ENCODE peak calls at places on chromosomes 6 and 20, in seven cellular contexts. Z, E, F, A, P, D and J are unnamed samples. For H3K4me1 and H3K27me3, the result is how much of the 10 kb centered on the place peaks cover.

GRCh38 chr6:36786055-36786675 is 53.1 kb downstream of the CPNE5 start:
- DNase-seq in P (no peak), Z (no peak), E (no peak), F (no peak), A (no peak), D (no peak), J (no peak)

GRCh38 chr6:37705239-37706051 is 7.8 kb upstream of the MDGA1 start:
- DNase-seq in A (peak), F (peak), E (no peak), D (peak), P (peak), Z (peak), J (peak)

GRCh38 chr6:38352636-38353035 is 287.1 kb downstream of the BTBD9 start:
- DNase-seq in Z (no peak), E (no peak), F (no peak), D (no peak), P (no peak), A (no peak), J (no peak)

GRCh38 chr6:130163261-130163660 is 59.5 kb downstream of the SAMD3 start:
- DNase-seq in E (no peak), F (no peak), D (no peak), P (no peak), A (no peak), Z (no peak), J (no peak)

GRCh38 chr20:3090565-3090964 is 6.0 kb upstream of the AVP start:
- DNase-seq in P (no peak), E (no peak), A (no peak), D (no peak), F (no peak), Z (no peak), J (no peak)

GRCh38 chr6:44627091-44627878 is 239.8 kb downstream of the CDC5L start:
- DNase-seq in D (peak), Z (no peak), E (no peak), P (no peak), F (no peak), A (peak), J (peak)

GRCh38 chr6:169723991-169724553 is at the start of gene PHF10:
- DNase-seq in A (peak), E (no peak), D (peak), F (no peak), Z (peak), P (peak), J (no peak)

GRCh38 chr6:43893073-43893472 is 123.1 kb downstream of the VEGFA start:
- DNase-seq in E (no peak), F (no peak), P (no peak), D (peak), Z (no peak), A (no peak), J (no peak)

GRCh38 chr6:31430449-31430848 is 27.1 kb downstream of the MICA start:
- DNase-seq in F (no peak), Z (peak), A (no peak), D (no peak), E (no peak), P (no peak), J (no peak)

GRCh38 chr20:61730631-61731362 is 334.9 kb downstream of the TAF4 start:
- DNase-seq in F (no peak), D (peak), P (no peak), E (no peak), A (no peak), Z (peak), J (no peak)

GRCh38 chr6:125950293-125950692 is 6.3 kb upstream of the HINT3 start:
- DNase-seq in F (no peak), D (no peak), A (no peak), Z (no peak), E (no peak), P (no peak), J (no peak)

GRCh38 chr6:162373192-162373591 is 354.4 kb downstream of the PRKN start:
- DNase-seq in P (no peak), D (no peak), A (no peak), Z (no peak), F (no peak), E (no peak), J (no peak)

GRCh38 chr6:156852858-156853216 is 75.7 kb downstream of the ARID1B start:
- DNase-seq in D (no peak), P (no peak), F (no peak), Z (no peak), E (no peak), A (no peak), J (no peak)
- H3K4me1 ChIP-seq in D (half or more), P (under half), F (half or more), Z (half or more), E (under half), A (half or more), J (half or more)

GRCh38 chr6:136792066-136792944 is at the start of gene MAP3K5:
- DNase-seq in P (peak), A (peak), Z (peak), E (peak), D (peak), F (peak), J (peak)

GRCh38 chr6:136790411-136791295 is 1.6 kb downstream of the MAP3K5 start:
- DNase-seq in P (no peak), D (no peak), Z (no peak), E (no peak), F (no peak), A (no peak), J (no peak)

GRCh38 chr6:136791296-136792065 is 796 bp downstream of the MAP3K5 start:
- DNase-seq in E (no peak), F (peak), P (peak), D (peak), Z (peak), A (peak), J (peak)

GRCh38 chr6:136793348-136793747 is 1.1 kb upstream of the MAP3K5 start:
- DNase-seq in E (no peak), P (no peak), D (no peak), F (no peak), A (no peak), Z (no peak), J (no peak)

GRCh38 chr6:136792945-136793289 is 640 bp upstream of the MAP3K5 start:
- DNase-seq in P (peak), F (peak), A (peak), E (peak), Z (peak), D (peak), J (peak)
- H3K27me3 ChIP-seq in P (under half), F (under half), A (under half), E (under half), Z (under half), D (under half), J (under half)

DNA sequence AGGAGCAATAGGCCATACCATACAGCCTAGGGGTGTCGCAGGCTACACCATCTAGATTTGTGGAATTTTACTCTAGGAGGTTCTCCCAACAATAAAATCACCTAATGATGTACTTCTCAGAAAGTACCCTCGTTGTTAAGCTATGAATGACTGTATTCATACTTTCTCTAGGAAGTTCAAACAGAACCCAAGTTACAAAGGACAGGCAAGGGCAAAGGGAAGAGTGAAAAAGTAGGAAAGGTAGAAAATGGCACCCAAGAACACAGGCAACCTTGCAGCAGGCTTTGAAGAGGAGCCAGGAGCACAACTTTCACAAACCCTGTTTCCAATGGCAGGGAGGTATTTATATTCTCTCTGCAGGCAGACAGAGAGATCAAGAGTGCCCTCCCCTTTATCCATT is 67.2 kb downstream of the B4GALT5 start:
- DNase-seq in A (no peak), D (no peak), F (no peak), Z (no peak), P (no peak), E (no peak), J (no peak)
- H3K4me1 ChIP-seq in A (under half), D (under half), F (under half), Z (under half), P (under half), E (under half), J (under half)

GRCh38 chr20:41365785-41366545 is 653 bp downstream of the EMILIN3 start:
- DNase-seq in D (no peak), E (no peak), F (no peak), A (no peak), Z (no peak), P (no peak), J (no peak)

GRCh38 chr20:41364967-41365765 is 1.5 kb downstream of the EMILIN3 start:
- DNase-seq in D (no peak), E (no peak), P (no peak), F (no peak), Z (no peak), A (no peak), J (peak)

GRCh38 chr20:41367956-41368355 is 1.3 kb upstream of the EMILIN3 start:
- DNase-seq in P (no peak), E (no peak), F (no peak), D (no peak), Z (no peak), A (no peak), J (no peak)

GRCh38 chr20:41366546-41367392 is at the start of gene EMILIN3:
- DNase-seq in E (no peak), F (no peak), P (no peak), A (no peak), Z (no peak), D (no peak), J (no peak)

DNA sequence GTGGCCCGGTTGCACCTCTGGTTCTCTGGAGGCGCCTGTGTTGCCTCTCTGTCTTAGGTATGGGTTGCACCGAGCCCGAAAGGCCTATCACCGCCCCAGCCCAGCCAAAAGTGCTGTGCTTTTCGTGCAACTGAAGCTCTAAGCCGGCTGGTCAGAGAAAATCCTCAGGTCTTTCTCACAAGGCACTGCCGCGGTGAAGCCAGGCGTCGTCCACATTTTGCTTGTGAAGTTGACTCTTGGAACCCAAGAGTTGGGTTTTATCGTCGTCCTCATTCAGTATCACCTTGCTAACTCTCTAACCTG is 726 bp upstream of the EMILIN3 start:
- DNase-seq in F (no peak), Z (no peak), E (no peak), A (no peak), P (no peak), D (no peak), J (no peak)
- H3K27me3 ChIP-seq in F (under half), Z (under half), E (under half), A (under half), P (under half), D (under half), J (under half)

GRCh38 chr20:35300469-35301262 is 8.4 kb upstream of the FAM83C start:
- DNase-seq in A (no peak), F (no peak), P (peak), D (no peak), Z (no peak), E (no peak), J (no peak)

GRCh38 chr20:35303735-35304431 is 11.7 kb upstream of the FAM83C start:
- DNase-seq in Z (peak), E (peak), D (peak), A (peak), F (peak), P (peak), J (peak)

GRCh38 chr20:35303382-35303734 is 11.1 kb upstream of the FAM83C start:
- DNase-seq in F (no peak), Z (no peak), E (no peak), D (no peak), P (no peak), A (no peak), J (no peak)

GRCh38 chr20:35301426-35301825 is 9.2 kb upstream of the FAM83C start:
- DNase-seq in F (no peak), A (no peak), Z (no peak), P (no peak), E (no peak), D (no peak), J (no peak)

DNA sequence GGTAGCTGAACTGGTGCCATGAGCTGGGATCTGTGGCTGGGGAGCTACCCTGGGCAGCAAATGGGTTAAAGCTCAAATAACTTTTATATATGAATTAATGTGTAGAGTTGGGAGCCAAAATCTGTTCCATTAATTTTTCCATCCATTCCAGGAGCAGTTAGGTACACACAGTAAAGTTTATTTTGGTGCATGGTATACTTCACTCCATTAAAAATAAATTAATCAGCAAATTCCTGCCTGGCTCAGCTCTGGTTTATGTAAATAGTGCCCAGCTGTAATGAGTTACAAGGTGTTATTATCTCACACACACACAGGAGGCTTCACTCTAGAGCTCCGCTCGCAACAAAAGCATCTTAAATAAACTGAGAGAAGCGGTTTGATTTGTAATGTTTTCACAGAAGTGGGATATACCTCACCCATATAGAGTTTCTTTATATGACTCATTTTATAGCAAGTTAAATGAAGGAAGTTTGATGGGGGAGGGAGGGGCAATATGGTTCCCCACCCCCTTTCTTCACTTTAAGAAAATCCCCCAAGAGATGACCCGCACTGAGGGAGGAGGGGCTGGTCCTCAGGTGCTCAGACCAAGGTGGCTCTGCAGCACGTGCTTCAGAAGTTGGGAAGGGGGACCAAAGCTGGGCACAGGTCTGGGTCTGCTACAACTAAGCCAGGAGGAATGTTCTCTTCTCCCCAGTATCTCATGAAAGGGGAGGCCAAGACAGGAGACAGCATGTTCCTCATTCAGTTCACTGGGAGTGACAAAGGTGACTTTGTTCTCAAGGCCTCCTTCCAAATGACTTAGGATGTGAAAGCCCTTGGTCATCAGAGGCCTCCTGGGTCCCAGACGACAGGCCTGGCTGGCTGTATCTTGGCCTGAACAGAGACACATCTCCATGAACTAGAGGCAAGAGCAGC is 10.5 kb upstream of the FAM83C start:
- DNase-seq in A (no peak), P (no peak), E (no peak), Z (no peak), D (no peak), F (no peak), J (no peak)
- H3K4me1 ChIP-seq in A (under half), P (under half), E (under half), Z (under half), D (under half), F (under half), J (under half)

DNA sequence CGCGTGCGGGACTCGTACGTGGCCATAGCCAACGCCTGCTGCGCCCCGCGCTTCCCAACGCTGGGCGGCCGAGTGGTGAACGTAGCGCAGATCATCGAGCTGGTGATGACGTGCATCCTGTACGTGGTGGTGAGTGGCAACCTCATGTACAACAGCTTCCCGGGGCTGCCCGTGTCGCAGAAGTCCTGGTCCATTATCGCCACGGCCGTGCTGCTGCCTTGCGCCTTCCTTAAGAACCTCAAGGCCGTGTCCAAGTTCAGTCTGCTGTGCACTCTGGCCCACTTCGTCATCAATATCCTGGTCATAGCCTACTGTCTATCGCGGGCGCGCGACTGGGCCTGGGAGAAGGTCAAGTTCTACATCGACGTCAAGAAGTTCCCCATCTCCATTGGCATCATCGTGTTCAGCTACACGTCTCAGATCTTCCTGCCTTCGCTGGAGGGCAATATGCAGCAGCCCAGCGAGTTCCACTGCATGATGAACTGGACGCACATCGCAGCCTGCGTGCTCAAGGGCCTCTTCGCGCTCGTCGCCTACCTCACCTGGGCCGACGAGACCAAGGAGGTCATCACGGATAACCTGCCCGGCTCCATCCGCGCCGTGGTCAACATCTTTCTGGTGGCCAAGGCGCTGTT is 3.4 kb downstream of the SLC32A1 start:
- DNase-seq in F (no peak), E (no peak), Z (no peak), A (no peak), P (no peak), D (no peak), J (no peak)
- H3K27me3 ChIP-seq in F (half or more), E (under half), Z (half or more), A (half or more), P (half or more), D (under half), J (half or more)

GRCh38 chr6:56692586-56693245 is 50.0 kb upstream of the DST start:
- DNase-seq in F (no peak), D (no peak), Z (no peak), P (peak), A (no peak), E (no peak), J (no peak)

GRCh38 chr6:56690519-56691200 is 48.0 kb upstream of the DST start:
- DNase-seq in E (no peak), Z (no peak), P (peak), A (no peak), D (no peak), F (no peak), J (no peak)

GRCh38 chr6:56689663-56690062 is 47.0 kb upstream of the DST start:
- DNase-seq in F (no peak), D (no peak), A (no peak), E (no peak), P (no peak), Z (no peak), J (no peak)

GRCh38 chr6:56693246-56693607 is 50.5 kb upstream of the DST start:
- DNase-seq in D (peak), E (no peak), Z (no peak), P (peak), F (peak), A (peak), J (peak)

GRCh38 chr6:56691201-56691595 is 48.5 kb upstream of the DST start:
- DNase-seq in D (no peak), F (no peak), A (no peak), E (no peak), P (peak), Z (no peak), J (no peak)
- H3K4me1 ChIP-seq in D (under half), F (under half), A (half or more), E (under half), P (under half), Z (under half), J (under half)

GRCh38 chr20:57909763-57910331 is 200.0 kb upstream of the PMEPA1 start:
- DNase-seq in F (no peak), E (no peak), D (no peak), P (no peak), A (no peak), Z (no peak), J (peak)
- H3K27me3 ChIP-seq in F (under half), E (under half), D (under half), P (under half), A (under half), Z (under half), J (under half)

GRCh38 chr20:8812818-8813217 is 256.1 kb upstream of the PLCB4 start:
- DNase-seq in A (peak), D (no peak), F (no peak), Z (no peak), P (no peak), E (no peak), J (peak)
- H3K4me1 ChIP-seq in A (under half), D (under half), F (under half), Z (under half), P (under half), E (under half), J (under half)